ENCODE peak calls at places on chromosomes 13 and 19, in nine cellular contexts. N is T-helper 2 cell, E is HT1080, G is SHP77, B is posterior cingulate gyrus, Y is mammary epithelial cell, J is fibroblast of the conjunctiva, S is GM03348, Q is fibroblast of villous mesenchyme. W is an unnamed sample.

GRCh38 chr19:45363861-45364459 is 6.4 kb downstream of the ERCC2 start:
- DNase-seq in B (no peak), S (no peak), J (no peak), E (no peak), G (no peak), N (no peak), Y (no peak), Q (no peak), W (no peak)

GRCh38 chr13:98957731-98958442 is 20.0 kb downstream of the DOCK9 start:
- DNase-seq in G (no peak), S (peak; percentile 27), Y (no peak), Q (no peak), B (no peak), J (no peak), E (no peak), N (no peak), W (no peak)

GRCh38 chr13:106122234-106122633 is 413.2 kb downstream of the EFNB2 start:
- DNase-seq in B (no peak), S (no peak), Q (no peak), G (no peak), Y (no peak), J (no peak), N (no peak), E (no peak), W (no peak)

GRCh38 chr19:13883665-13884064 is 6.7 kb downstream of the NANOS3 start:
- DNase-seq in Q (no peak), B (no peak), Y (no peak), S (no peak), N (no peak), E (no peak), G (no peak), J (no peak), W (no peak)

GRCh38 chr13:31105020-31105800 is 56.5 kb downstream of the HSPH1 start:
- DNase-seq in S (peak; percentile 19), Q (no peak), J (no peak), Y (no peak), B (no peak), N (no peak), E (no peak), G (no peak), W (no peak)

GRCh38 chr19:52922841-52923781 is at the start of gene ZNF888:
- DNase-seq in J (peak; percentile 63), Y (peak; percentile 86), Q (peak; percentile 87), E (no peak), N (peak; percentile 74), B (peak; percentile 75), G (peak; percentile 64), S (peak; percentile 93), W (no peak)

GRCh38 chr19:7610491-7611240 is 15.0 kb downstream of the CAMSAP3 start:
- DNase-seq in G (no peak), B (no peak), S (no peak), J (no peak), Y (no peak), E (no peak), Q (no peak), N (no peak), W (no peak)

GRCh38 chr13:22176968-22177545 is 506.2 kb downstream of the FGF9 start:
- DNase-seq in Y (no peak), E (no peak), Q (no peak), B (no peak), S (no peak), G (no peak), N (no peak), J (no peak), W (peak; percentile 71)

GRCh38 chr13:66207610-66208009 is 1022.5 kb downstream of the PCDH9 start:
- DNase-seq in J (no peak), B (no peak), S (no peak), N (no peak), E (no peak), Q (no peak), Y (no peak), G (no peak), W (no peak)

GRCh38 chr13:93066187-93066586 is 160.4 kb upstream of the GPC6 start:
- DNase-seq in E (peak; percentile 87), Y (peak; percentile 49), J (peak; percentile 21), B (no peak), N (no peak), G (no peak), S (peak; percentile 27), Q (peak; percentile 71), W (no peak)

GRCh38 chr13:97539651-97540230 is 105.8 kb downstream of the RAP2A start:
- DNase-seq in N (no peak), Y (peak; percentile 19), J (peak; percentile 13), G (no peak), E (peak; percentile 78), S (no peak), Q (peak; percentile 49), B (no peak), W (no peak)

GRCh38 chr13:23570931-23571330 is 719 bp downstream of the TNFRSF19 start:
- DNase-seq in G (no peak), Y (no peak), S (no peak), Q (peak; percentile 37), E (no peak), J (no peak), N (no peak), B (no peak), W (peak; percentile 49)

GRCh38 chr19:30223866-30224688 is 148.1 kb upstream of the ZNF536 start:
- DNase-seq in S (no peak), G (no peak), Q (no peak), J (no peak), B (no peak), Y (no peak), E (no peak), N (no peak), W (no peak)

GRCh38 chr13:26719356-26719945 is 41.1 kb downstream of the GPR12 start:
- DNase-seq in E (peak; percentile 39), G (no peak), Y (no peak), S (peak; percentile 23), B (no peak), Q (peak; percentile 2), J (no peak), N (no peak), W (peak; percentile 99)

GRCh38 chr13:76622336-76623045 is 263.7 kb downstream of the KCTD12 start:
- DNase-seq in G (no peak), Y (no peak), J (peak; percentile 30), S (no peak), N (no peak), Q (peak; percentile 45), B (no peak), E (no peak), W (no peak)

GRCh38 chr19:34667349-34668076 is 9.4 kb downstream of the SCGB2B2 start:
- DNase-seq in B (no peak), Y (no peak), Q (peak; percentile 68), G (no peak), E (no peak), N (no peak), J (no peak), S (peak; percentile 59), W (no peak)

GRCh38 chr19:13917888-13918406 is 11.9 kb downstream of the CC2D1A start:
- DNase-seq in B (no peak), G (no peak), Y (no peak), N (no peak), J (no peak), Q (no peak), E (no peak), S (no peak), W (no peak)

W was measured in NCI-H524.